ENCODE peak calls at places on chromosomes 3 and 15, in ten cellular contexts. J is tibial artery; K is pancreas; V is Peyer's patch; S is left ventricle myocardium inferior; A is endothelial cell; R is MM.1S; X is GM13976; D is CD8-positive, alpha-beta T cell; L is upper lobe of right lung. P is an unnamed sample.

GRCh38 chr3:9067352-9067975 is 104.2 kb upstream of the RAD18 start:
- DNase-seq in D (no peak), X (peak), J (no peak), S (no peak), R (peak), L (no peak), K (no peak), V (no peak), A (peak), P (peak)

GRCh38 chr3:14647976-14648955 is 3.3 kb upstream of the CCDC174 start:
- DNase-seq in J (no peak), K (no peak), D (no peak), V (no peak), R (no peak), X (no peak), S (no peak), A (no peak), L (no peak), P (no peak)

GRCh38 chr15:90701048-90701447 is 16.1 kb upstream of the BLM start:
- DNase-seq in X (no peak), S (no peak), A (no peak), L (no peak), K (no peak), V (no peak), R (no peak), D (no peak), J (no peak), P (no peak)

GRCh38 chr3:46871222-46871621 is 6.3 kb upstream of the PTH1R start:
- DNase-seq in X (no peak), R (no peak), L (no peak), J (no peak), A (no peak), D (no peak), K (no peak), V (no peak), S (peak), P (no peak)

GRCh38 chr3:37491343-37491742 is 317.0 kb upstream of the LRRFIP2 start:
- DNase-seq in S (peak), L (no peak), K (no peak), V (no peak), X (no peak), D (no peak), R (no peak), A (no peak), J (no peak), P (no peak)

GRCh38 chr3:46717447-46718231 is at the start of gene PRSS50:
- DNase-seq in D (peak), R (no peak), A (no peak), X (peak), J (peak), K (no peak), V (peak), S (no peak), L (peak), P (peak)

GRCh38 chr3:58630081-58630709 is 36.4 kb downstream of the FAM3D start:
- DNase-seq in L (no peak), R (peak), D (peak), A (peak), K (no peak), S (peak), X (peak), V (no peak), J (no peak), P (peak)

GRCh38 chr3:16877527-16877926 is 7.2 kb upstream of the PLCL2 start:
- DNase-seq in L (no peak), V (no peak), R (no peak), X (no peak), K (no peak), S (no peak), A (no peak), D (no peak), J (no peak), P (no peak)

GRCh38 chr15:86872782-86873181 is 793.1 kb downstream of the AGBL1 start:
- DNase-seq in L (no peak), J (no peak), R (no peak), S (no peak), D (no peak), X (no peak), A (no peak), K (no peak), V (no peak), P (no peak)

GRCh38 chr15:24856397-24857093 is 98.2 kb upstream of the SNRPN start:
- DNase-seq in A (peak), V (no peak), L (no peak), K (no peak), D (no peak), S (peak), J (peak), X (no peak), R (no peak), P (no peak)

GRCh38 chr3:48065035-48065434 is 48.8 kb upstream of the MAP4 start:
- DNase-seq in L (no peak), V (no peak), A (no peak), D (no peak), K (no peak), J (no peak), R (no peak), X (no peak), S (no peak), P (no peak)

GRCh38 chr3:7397097-7397496 is 536.2 kb downstream of the GRM7 start:
- DNase-seq in J (no peak), X (no peak), R (no peak), V (no peak), L (no peak), S (no peak), K (no peak), D (no peak), A (no peak), P (no peak)

GRCh38 chr15:98899266-98900021 is 108.1 kb downstream of the PGPEP1L start:
- DNase-seq in J (no peak), D (no peak), V (no peak), A (no peak), R (no peak), K (no peak), X (no peak), S (no peak), L (no peak), P (no peak)

DNA sequence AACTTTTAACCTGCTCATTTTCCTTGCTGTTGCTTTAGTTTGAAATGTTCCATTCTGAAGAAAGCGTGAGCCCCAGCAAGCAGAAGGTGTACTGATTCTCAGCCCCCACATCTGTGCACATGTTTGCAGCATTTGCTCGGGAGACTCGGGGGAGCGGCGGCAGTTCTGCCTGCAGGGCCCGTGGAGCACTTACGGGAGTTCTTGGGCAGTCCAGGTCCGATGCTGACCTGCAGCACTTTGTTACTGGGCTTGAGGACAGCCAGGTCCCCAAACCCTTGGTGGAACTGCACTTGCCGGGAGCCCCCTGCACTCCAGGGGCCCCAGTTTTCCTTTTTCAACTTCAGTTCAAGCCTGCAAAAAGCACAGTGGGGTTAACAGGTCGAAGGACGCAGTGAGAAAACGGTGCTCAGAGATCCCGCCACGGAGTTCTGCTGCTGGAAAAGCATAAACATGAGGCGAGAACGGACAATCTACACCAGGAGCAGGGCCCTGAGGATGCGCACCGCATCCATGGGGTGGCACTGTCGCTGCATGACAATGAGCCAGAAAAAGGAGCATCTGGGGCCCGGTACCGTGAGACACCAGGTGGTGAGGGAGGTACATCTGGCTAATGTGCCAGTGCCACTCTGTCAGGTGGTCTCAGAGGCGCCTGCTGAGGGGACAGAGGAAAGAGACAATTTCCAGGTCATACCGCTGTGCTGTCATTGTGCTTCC is 45.6 kb upstream of the LDHAL6B start:
- DNase-seq in J (no peak), R (peak), X (no peak), A (peak), K (no peak), L (no peak), D (no peak), V (no peak), S (no peak), P (no peak)
- TF ChIP-seq CTCF in J (no peak), R (peak), X (no peak), A (peak), K (no peak), L (peak), D (no peak), V (no peak), S (peak), P (no peak)

GRCh38 chr3:184081116-184081830 is 15.6 kb upstream of the HTR3E start:
- DNase-seq in J (no peak), V (no peak), S (no peak), X (no peak), L (no peak), R (no peak), D (no peak), K (no peak), A (no peak), P (no peak)
- TF ChIP-seq CTCF in J (no peak), V (no peak), S (no peak), X (no peak), L (no peak), R (no peak), D (no peak), K (no peak), A (no peak), P (no peak)

GRCh38 chr3:78283994-78284393 is 1244.1 kb downstream of the ROBO2 start:
- DNase-seq in L (no peak), A (no peak), R (no peak), K (no peak), J (no peak), X (no peak), D (no peak), S (no peak), V (no peak), P (no peak)
- TF ChIP-seq CTCF in L (no peak), A (peak), R (no peak), K (no peak), J (no peak), X (no peak), D (no peak), S (no peak), V (no peak), P (no peak)

GRCh38 chr3:107208100-107208499 is 169.1 kb upstream of the CCDC54 start:
- DNase-seq in V (no peak), J (no peak), A (no peak), K (no peak), X (no peak), D (no peak), R (no peak), L (no peak), S (no peak), P (no peak)

GRCh38 chr3:107205354-107205753 is 171.9 kb upstream of the CCDC54 start:
- DNase-seq in S (no peak), V (no peak), K (no peak), D (no peak), L (no peak), J (no peak), X (no peak), R (no peak), A (no peak), P (no peak)

GRCh38 chr3:107206945-107207344 is 170.3 kb upstream of the CCDC54 start:
- DNase-seq in K (no peak), J (no peak), S (no peak), R (no peak), X (no peak), V (no peak), L (no peak), A (no peak), D (no peak), P (no peak)

GRCh38 chr3:107204121-107204520 is 173.1 kb upstream of the CCDC54 start:
- DNase-seq in X (no peak), V (no peak), R (no peak), S (no peak), A (no peak), D (no peak), L (no peak), J (no peak), K (no peak), P (no peak)

GRCh38 chr3:107206141-107206540 is 171.1 kb upstream of the CCDC54 start:
- DNase-seq in S (no peak), X (peak), D (no peak), K (no peak), A (peak), V (no peak), J (no peak), L (no peak), R (peak), P (peak)
- TF ChIP-seq CTCF in S (peak), X (peak), D (peak), K (peak), A (peak), V (no peak), J (peak), L (peak), R (peak), P (peak)

GRCh38 chr3:195095704-195096036 is 175.3 kb downstream of the XXYLT1 start:
- DNase-seq in K (no peak), V (no peak), L (no peak), X (no peak), D (no peak), A (no peak), J (no peak), S (peak), R (no peak), P (no peak)
- TF ChIP-seq CTCF in K (no peak), V (no peak), L (no peak), X (no peak), D (no peak), A (no peak), J (no peak), S (no peak), R (no peak), P (no peak)

GRCh38 chr3:98263944-98264343 is at the start of gene OR5H6:
- DNase-seq in A (no peak), X (no peak), V (no peak), R (no peak), K (no peak), D (no peak), J (no peak), S (no peak), L (no peak), P (no peak)

DNA sequence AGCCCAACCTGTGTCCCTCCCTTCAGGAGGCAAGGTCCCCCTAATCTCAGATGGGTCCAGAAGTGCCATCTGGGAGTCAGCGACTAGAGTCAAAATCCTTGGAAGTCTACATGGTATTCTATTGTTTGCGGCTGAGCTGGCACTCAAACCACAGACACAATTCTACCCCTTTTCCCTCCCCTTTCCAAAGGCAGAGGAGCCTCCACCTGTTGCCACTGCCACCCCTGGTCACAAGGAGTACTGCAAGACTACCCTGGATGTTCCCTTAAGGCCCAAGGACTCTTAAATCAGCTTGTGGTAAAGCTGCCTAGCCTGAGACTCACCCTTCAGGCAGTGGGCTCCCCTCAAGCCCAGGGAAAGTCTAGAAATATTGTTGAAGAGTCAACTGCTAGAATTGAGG is 4.3 kb upstream of the OR5H6 start:
- DNase-seq in J (no peak), K (no peak), D (no peak), A (no peak), X (no peak), L (no peak), V (no peak), S (no peak), R (peak), P (no peak)
- TF ChIP-seq CTCF in J (no peak), K (no peak), D (no peak), A (no peak), X (no peak), L (no peak), V (no peak), S (no peak), R (peak), P (peak)

GRCh38 chr3:193563999-193564398 is 9.3 kb upstream of the ATP13A4 start:
- DNase-seq in D (no peak), J (no peak), S (no peak), L (no peak), A (peak), V (no peak), K (no peak), R (peak), X (no peak), P (no peak)
- TF ChIP-seq CTCF in D (no peak), J (no peak), S (peak), L (peak), A (no peak), V (no peak), K (peak), R (peak), X (peak), P (peak)

GRCh38 chr3:30263238-30263920 is 343.0 kb upstream of the TGFBR2 start:
- DNase-seq in V (no peak), J (no peak), K (no peak), S (no peak), X (no peak), R (no peak), A (no peak), D (no peak), L (no peak), P (no peak)

GRCh38 chr3:30266536-30266935 is 339.9 kb upstream of the TGFBR2 start:
- DNase-seq in X (no peak), D (no peak), V (no peak), R (no peak), A (no peak), J (no peak), L (no peak), S (no peak), K (no peak), P (no peak)

GRCh38 chr3:30260747-30261146 is 345.7 kb upstream of the TGFBR2 start:
- DNase-seq in S (no peak), R (no peak), K (no peak), J (no peak), V (no peak), A (no peak), X (no peak), L (no peak), D (no peak), P (no peak)

GRCh38 chr3:30259730-30260129 is 346.7 kb upstream of the TGFBR2 start:
- DNase-seq in K (no peak), S (no peak), L (no peak), J (no peak), X (no peak), V (no peak), R (no peak), D (no peak), A (no peak), P (no peak)

DNA sequence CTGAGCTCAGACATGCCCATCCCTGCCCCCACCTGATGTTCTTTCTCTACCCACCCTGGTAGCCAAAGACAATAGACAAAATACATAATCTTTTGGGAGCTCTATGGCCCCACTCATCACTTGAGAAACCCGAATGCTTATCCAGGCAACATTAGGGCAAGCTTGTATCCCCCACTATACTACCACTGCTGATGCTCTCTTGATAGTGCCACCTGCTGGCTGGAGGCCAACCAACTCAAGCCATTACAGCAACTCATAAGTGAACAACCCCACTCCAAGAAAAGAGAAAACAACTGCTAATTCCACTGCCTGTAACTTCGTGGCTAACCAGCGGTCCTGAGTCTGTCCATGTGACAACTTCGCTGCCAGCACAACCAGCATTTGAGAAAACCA is 342.5 kb upstream of the TGFBR2 start:
- DNase-seq in S (no peak), V (no peak), R (no peak), J (no peak), K (no peak), X (no peak), L (no peak), D (no peak), A (no peak), P (no peak)
- TF ChIP-seq CTCF in S (no peak), V (no peak), R (no peak), J (no peak), K (no peak), X (no peak), L (no peak), D (no peak), A (no peak), P (no peak)

GRCh38 chr15:82044373-82045178 is 1.2 kb downstream of the MEX3B start:
- DNase-seq in A (peak), D (peak), R (no peak), X (peak), J (peak), K (peak), S (peak), L (no peak), V (no peak), P (peak)

GRCh38 chr15:82043726-82044372 is 2.0 kb downstream of the MEX3B start:
- DNase-seq in K (peak), J (peak), A (peak), D (no peak), V (no peak), S (no peak), R (no peak), X (no peak), L (no peak), P (no peak)

GRCh38 chr15:82040862-82041261 is 5.0 kb downstream of the MEX3B start:
- DNase-seq in J (no peak), A (no peak), R (peak), D (no peak), L (no peak), S (no peak), X (no peak), K (no peak), V (no peak), P (no peak)

GRCh38 chr15:82045179-82045891 is 483 bp downstream of the MEX3B start:
- DNase-seq in K (peak), J (peak), L (no peak), A (peak), R (peak), S (peak), V (peak), D (peak), X (peak), P (peak)

GRCh38 chr15:82043130-82043673 is 2.6 kb downstream of the MEX3B start:
- DNase-seq in J (no peak), X (no peak), K (peak), L (no peak), V (no peak), R (no peak), S (no peak), D (no peak), A (no peak), P (no peak)
- TF ChIP-seq CTCF in J (no peak), X (no peak), K (no peak), L (no peak), V (no peak), R (no peak), S (no peak), D (no peak), A (no peak), P (no peak)

GRCh38 chr3:173538410-173538809 is 140.9 kb downstream of the NLGN1 start:
- DNase-seq in A (no peak), V (no peak), L (no peak), J (no peak), K (no peak), D (no peak), X (no peak), S (no peak), R (no peak), P (no peak)
- TF ChIP-seq CTCF in A (peak), V (no peak), L (no peak), J (no peak), K (no peak), D (no peak), X (no peak), S (no peak), R (peak), P (no peak)

P was measured in GM20000.